ENCODE peak calls at places on chromosomes 1 and 21, in four cellular contexts. B is K562, Z is WTC11, P is GM12878. L is an unnamed sample.

GRCh38 chr1:182476625-182477024 is 26.7 kb downstream of the RGSL1 start:
- DNase-seq in B (no peak), Z (no peak), P (no peak), L (no peak)

GRCh38 chr1:248009681-248010080 is 3.8 kb upstream of the OR2L5 start:
- DNase-seq in B (no peak), Z (no peak), P (no peak), L (no peak)

GRCh38 chr1:30416221-30416820 is 307.1 kb downstream of the MATN1 start:
- DNase-seq in B (no peak), Z (no peak), P (no peak), L (no peak)

GRCh38 chr1:97870574-97870973 is 50.3 kb downstream of the DPYD start:
- DNase-seq in B (no peak), Z (no peak), P (no peak), L (no peak)

GRCh38 chr1:200724064-200724463 is 14.6 kb upstream of the CAMSAP2 start:
- DNase-seq in B (no peak), Z (no peak), P (no peak), L (no peak)

GRCh38 chr1:39105841-39106765 is 80.0 kb downstream of the NDUFS5 start:
- DNase-seq in B (peak), Z (peak), P (no peak), L (peak)

GRCh38 chr1:41542196-41542955 is 57.9 kb upstream of the EDN2 start:
- DNase-seq in B (no peak), Z (no peak), P (no peak), L (no peak)

GRCh38 chr1:87221008-87221407 is 107.7 kb upstream of the LMO4 start:
- DNase-seq in B (no peak), Z (no peak), P (no peak), L (no peak)

GRCh38 chr21:44300262-44300959 is 558 bp downstream of the PFKL start:
- DNase-seq in B (peak), Z (peak), P (no peak), L (peak)

GRCh38 chr1:203201516-203202205 is 15.2 kb upstream of the CHI3L1 start:
- DNase-seq in B (no peak), Z (no peak), P (no peak), L (no peak)

GRCh38 chr21:19607983-19608668 is 1204.5 kb upstream of the TMPRSS15 start:
- DNase-seq in B (no peak), Z (no peak), P (no peak), L (no peak)

GRCh38 chr1:24483441-24483840 is 19.2 kb upstream of the RCAN3 start:
- DNase-seq in B (no peak), Z (no peak), P (no peak), L (no peak)

GRCh38 chr1:110186558-110186957 is 23.6 kb upstream of the KCNC4 start:
- DNase-seq in B (no peak), Z (no peak), P (no peak), L (no peak)

GRCh38 chr1:105137543-105138444 is 1388.1 kb downstream of the AMY1C start:
- DNase-seq in B (no peak), Z (peak), P (no peak), L (peak)

GRCh38 chr1:26784886-26785285 is 2.9 kb upstream of the PIGV start:
- DNase-seq in B (no peak), Z (no peak), P (no peak), L (no peak)

GRCh38 chr1:20351911-20352675 is 61.4 kb downstream of the VWA5B1 start:
- DNase-seq in B (no peak), Z (no peak), P (no peak), L (no peak)

GRCh38 chr1:91742848-91743292 is 143.1 kb downstream of the TGFBR3 start:
- DNase-seq in B (no peak), Z (no peak), P (no peak), L (no peak)

GRCh38 chr1:912740-913301 is 10.9 kb upstream of the SAMD11 start:
- DNase-seq in B (no peak), Z (peak), P (no peak), L (peak)

GRCh38 chr1:38929476-38929875 is 12.2 kb downstream of the RHBDL2 start:
- DNase-seq in B (no peak), Z (no peak), P (no peak), L (no peak)

GRCh38 chr1:210397681-210398080 is 69.0 kb downstream of the HHAT start:
- DNase-seq in B (no peak), Z (no peak), P (no peak), L (no peak)

GRCh38 chr1:91124290-91124975 is 102.6 kb upstream of the ZNF644 start:
- DNase-seq in B (no peak), Z (no peak), P (no peak), L (no peak)

GRCh38 chr1:232039303-232039702 is 412.7 kb downstream of the DISC1 start:
- DNase-seq in B (no peak), Z (no peak), P (no peak), L (no peak)

GRCh38 chr1:33005812-33006465 is 30.7 kb downstream of the AK2 start:
- DNase-seq in B (no peak), Z (no peak), P (no peak), L (no peak)

GRCh38 chr1:203271962-203272632 is 33.2 kb upstream of the BTG2 start:
- DNase-seq in B (no peak), Z (no peak), P (no peak), L (no peak)

GRCh38 chr1:24472527-24473251 is 29.9 kb upstream of the RCAN3 start:
- DNase-seq in B (no peak), Z (no peak), P (no peak), L (peak)

GRCh38 chr1:33045246-33045645 is 8.6 kb upstream of the AK2 start:
- DNase-seq in B (no peak), Z (no peak), P (no peak), L (peak)

GRCh38 chr1:206445116-206445515 is 25.2 kb upstream of the IKBKE start:
- DNase-seq in B (no peak), Z (no peak), P (no peak), L (no peak)

GRCh38 chr1:198467342-198467741 is 73.1 kb downstream of the ATP6V1G3 start:
- DNase-seq in B (no peak), Z (no peak), P (no peak), L (no peak)

GRCh38 chr1:11522400-11523235 is 43.7 kb downstream of the DISP3 start:
- DNase-seq in B (no peak), Z (peak), P (no peak), L (no peak)

GRCh38 chr1:31725134-31725533 is 21.3 kb upstream of the COL16A1 start:
- DNase-seq in B (no peak), Z (no peak), P (no peak), L (no peak)

GRCh38 chr1:215376544-215377264 is 190.4 kb upstream of the KCTD3 start:
- DNase-seq in B (no peak), Z (no peak), P (no peak), L (no peak)

GRCh38 chr21:18153063-18153462 is 91.6 kb upstream of the CHODL start:
- DNase-seq in B (no peak), Z (no peak), P (no peak), L (no peak)
- TF ChIP-seq TCF7 in B (no peak), Z (no peak), P (no peak), L (no peak)

GRCh38 chr1:89889336-89889640 is 68.5 kb downstream of the LRRC8D start:
- DNase-seq in B (no peak), Z (no peak), P (no peak), L (no peak)

GRCh38 chr1:89887270-89887669 is 66.4 kb downstream of the LRRC8D start:
- DNase-seq in B (no peak), Z (no peak), P (no peak), L (peak)

GRCh38 chr1:89892816-89893215 is 72.0 kb downstream of the LRRC8D start:
- DNase-seq in B (no peak), Z (no peak), P (no peak), L (no peak)

GRCh38 chr1:89888480-89889335 is 67.9 kb downstream of the LRRC8D start:
- DNase-seq in B (no peak), Z (no peak), P (no peak), L (no peak)

DNA sequence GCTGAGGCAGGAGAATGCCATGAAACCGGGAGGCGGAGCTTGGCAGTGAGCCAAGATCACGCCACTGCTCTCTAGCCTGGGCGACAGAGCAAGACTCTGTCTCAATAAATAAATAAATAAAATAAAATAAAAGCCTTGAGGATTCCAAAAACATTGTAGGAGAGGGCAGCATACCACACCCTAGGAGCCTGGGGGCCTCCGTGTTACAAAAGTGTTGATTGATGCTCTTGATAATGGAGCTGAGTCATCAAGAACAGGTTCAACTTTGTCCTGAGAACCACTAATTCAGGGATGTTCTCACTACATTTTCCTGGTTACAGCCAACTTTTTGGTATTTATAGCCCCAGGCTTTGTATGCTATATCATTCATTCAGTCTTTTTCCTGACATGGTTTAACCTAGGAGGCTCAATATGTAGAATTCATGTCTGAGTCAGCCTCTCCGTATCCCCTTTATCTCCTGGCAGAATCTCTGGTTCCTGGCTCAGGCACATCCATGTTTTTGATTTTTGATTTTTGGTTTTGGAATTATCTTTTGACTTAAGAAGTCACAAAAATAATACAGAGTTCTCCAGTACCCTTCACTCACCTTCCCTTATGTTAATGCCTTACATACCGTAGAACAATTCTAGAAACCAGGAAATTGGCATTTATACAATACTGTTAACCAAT is 69.4 kb downstream of the LRRC8D start:
- DNase-seq in B (no peak), Z (no peak), P (no peak), L (no peak)
- TF ChIP-seq TCF7 in B (no peak), Z (no peak), P (no peak), L (no peak)

GRCh38 chr21:28598214-28598613 is 394.5 kb downstream of the LTN1 start:
- DNase-seq in B (no peak), Z (no peak), P (no peak), L (no peak)
- TF ChIP-seq TCF7 in B (no peak), Z (no peak), P (no peak), L (no peak)

GRCh38 chr1:56866656-56867055 is 12.1 kb downstream of the C8A start:
- DNase-seq in B (no peak), Z (no peak), P (no peak), L (no peak)
- TF ChIP-seq TCF7 in B (no peak), Z (no peak), P (no peak), L (no peak)